ENCODE peak calls at places on chromosomes 6 and 20, in four cellular contexts. Y, T, F and I are unnamed samples.

GRCh38 chr20:25058051-25058796 is at the start of gene ACSS1:
- DNase-seq in Y (peak; percentile 62), T (no peak), F (peak; percentile 36), I (peak; percentile 62)

GRCh38 chr6:51057296-51057695 is 238.6 kb downstream of the TFAP2B start:
- DNase-seq in Y (no peak), T (no peak), F (no peak), I (no peak)

GRCh38 chr20:2599265-2600060 is 53.0 kb upstream of the NOP56 start:
- DNase-seq in Y (no peak), T (no peak), F (peak; percentile 17), I (no peak)

GRCh38 chr6:160057080-160057479 is 64.5 kb upstream of the SLC22A1 start:
- DNase-seq in Y (no peak), T (no peak), F (no peak), I (no peak)

GRCh38 chr20:11166716-11167115 is 492.9 kb upstream of the JAG1 start:
- DNase-seq in Y (no peak), T (no peak), F (no peak), I (no peak)

GRCh38 chr6:37093728-37094069 is 76.3 kb upstream of the PIM1 start:
- DNase-seq in Y (no peak), T (no peak), F (no peak), I (no peak)

GRCh38 chr20:51094221-51094620 is 71.3 kb upstream of the KCNG1 start:
- DNase-seq in Y (no peak), T (no peak), F (no peak), I (no peak)

GRCh38 chr20:33992145-33992922 is 1.4 kb upstream of the RALY start:
- DNase-seq in Y (no peak), T (no peak), F (no peak), I (no peak)

GRCh38 chr20:41145821-41146620 is 8.7 kb downstream of the PLCG1 start:
- DNase-seq in Y (no peak), T (no peak), F (no peak), I (no peak)

GRCh38 chr20:4820833-4821518 is 99.3 kb downstream of the PRND start:
- DNase-seq in Y (no peak), T (no peak), F (no peak), I (no peak)

GRCh38 chr6:138088307-138088744 is 18.9 kb downstream of the PERP start:
- DNase-seq in Y (no peak), T (peak; percentile 42), F (no peak), I (no peak)

GRCh38 chr6:156183678-156184077 is 593.5 kb upstream of the ARID1B start:
- DNase-seq in Y (no peak), T (no peak), F (no peak), I (no peak)

GRCh38 chr20:1001981-1002681 is at the start of gene RSPO4:
- DNase-seq in Y (no peak), T (no peak), F (peak; percentile 51), I (no peak)

GRCh38 chr6:70236304-70236703 is 66.6 kb downstream of the COL9A1 start:
- DNase-seq in Y (no peak), T (no peak), F (no peak), I (no peak)

GRCh38 chr6:73774311-73774766 is 78.3 kb downstream of the CD109 start:
- DNase-seq in Y (no peak), T (no peak), F (no peak), I (peak; percentile 9)

GRCh38 chr6:89357390-89357789 is 4.9 kb upstream of the UBE2J1 start:
- DNase-seq in Y (no peak), T (no peak), F (no peak), I (peak; percentile 87)

GRCh38 chr6:18439581-18439980 is 52.4 kb downstream of the RNF144B start:
- DNase-seq in Y (no peak), T (no peak), F (no peak), I (no peak)

GRCh38 chr6:43828711-43829110 is 58.7 kb downstream of the VEGFA start:
- DNase-seq in Y (peak; percentile 95), T (no peak), F (peak; percentile 35), I (no peak)

GRCh38 chr20:22453244-22454080 is 130.9 kb downstream of the FOXA2 start:
- DNase-seq in Y (peak; percentile 17), T (peak; percentile 70), F (no peak), I (no peak)

GRCh38 chr6:44390158-44390683 is 2.7 kb downstream of the CDC5L start:
- DNase-seq in Y (no peak), T (no peak), F (no peak), I (no peak)

GRCh38 chr6:20893415-20893814 is 359.2 kb downstream of the CDKAL1 start:
- DNase-seq in Y (no peak), T (no peak), F (no peak), I (no peak)

GRCh38 chr6:105893741-105894140 is 192.4 kb upstream of the PRDM1 start:
- DNase-seq in Y (no peak), T (no peak), F (no peak), I (no peak)

GRCh38 chr6:45959534-45960195 is 56.0 kb downstream of the CLIC5 start:
- DNase-seq in Y (no peak), T (no peak), F (no peak), I (no peak)

GRCh38 chr6:130547723-130548122 is 181.9 kb downstream of the TMEM200A start:
- DNase-seq in Y (no peak), T (no peak), F (no peak), I (no peak)

GRCh38 chr6:44662461-44663121 is 275.1 kb downstream of the CDC5L start:
- DNase-seq in Y (no peak), T (peak; percentile 15), F (peak; percentile 76), I (no peak)

GRCh38 chr6:137363805-137364138 is 130.4 kb downstream of the OLIG3 start:
- DNase-seq in Y (no peak), T (peak; percentile 44), F (no peak), I (no peak)

GRCh38 chr20:37235065-37235464 is 26.5 kb downstream of the GHRH start:
- DNase-seq in Y (no peak), T (no peak), F (no peak), I (no peak)

GRCh38 chr20:32140603-32141002 is 31.1 kb downstream of the TM9SF4 start:
- DNase-seq in Y (no peak), T (no peak), F (no peak), I (no peak)

GRCh38 chr6:3389390-3390167 is 67.3 kb downstream of the SLC22A23 start:
- DNase-seq in Y (no peak), T (no peak), F (no peak), I (no peak)

GRCh38 chr20:24100370-24101011 is 111.9 kb upstream of the GGTLC1 start:
- DNase-seq in Y (peak; percentile 30), T (peak; percentile 70), F (peak; percentile 50), I (no peak)

GRCh38 chr6:42108071-42108470 is 34.3 kb downstream of the C6orf132 start:
- DNase-seq in Y (no peak), T (no peak), F (no peak), I (no peak)
- TF ChIP-seq NR2C2 in Y (no peak), T (no peak), F (no peak), I (no peak)

GRCh38 chr6:146914563-146915483 is 289.4 kb upstream of the STXBP5 start:
- DNase-seq in Y (peak; percentile 66), T (no peak), F (no peak), I (no peak)

GRCh38 chr6:146915671-146916127 is 288.5 kb upstream of the STXBP5 start:
- DNase-seq in Y (no peak), T (no peak), F (no peak), I (no peak)

GRCh38 chr6:146912730-146913680 is 291.2 kb upstream of the STXBP5 start:
- DNase-seq in Y (no peak), T (no peak), F (no peak), I (no peak)

GRCh38 chr6:146911635-146912034 is 292.6 kb upstream of the STXBP5 start:
- DNase-seq in Y (no peak), T (no peak), F (no peak), I (no peak)

GRCh38 chr6:146913842-146914562 is 290.2 kb upstream of the STXBP5 start:
- DNase-seq in Y (peak; percentile 77), T (peak; percentile 33), F (peak; percentile 51), I (no peak)
- TF ChIP-seq NR2C2 in Y (no peak), T (no peak), F (no peak), I (no peak)

GRCh38 chr6:11368264-11368663 is 135.8 kb upstream of the NEDD9 start:
- DNase-seq in Y (no peak), T (peak; percentile 24), F (no peak), I (no peak)
- TF ChIP-seq NR2C2 in Y (no peak), T (no peak), F (no peak), I (no peak)

GRCh38 chr6:140156131-140156530 is 781.7 kb upstream of the CITED2 start:
- DNase-seq in Y (no peak), T (no peak), F (no peak), I (no peak)
- TF ChIP-seq NR2C2 in Y (no peak), T (no peak), F (no peak), I (no peak)

GRCh38 chr20:61113731-61114130 is 138.3 kb upstream of the CDH4 start:
- DNase-seq in Y (no peak), T (no peak), F (no peak), I (no peak)

GRCh38 chr20:61109221-61109805 is 142.7 kb upstream of the CDH4 start:
- DNase-seq in Y (no peak), T (no peak), F (no peak), I (no peak)

GRCh38 chr20:61115627-61116026 is 136.4 kb upstream of the CDH4 start:
- DNase-seq in Y (no peak), T (no peak), F (no peak), I (no peak)

GRCh38 chr20:61114776-61115175 is 137.3 kb upstream of the CDH4 start:
- DNase-seq in Y (no peak), T (no peak), F (no peak), I (no peak)

GRCh38 chr20:61112515-61112914 is 139.5 kb upstream of the CDH4 start:
- DNase-seq in Y (no peak), T (no peak), F (no peak), I (no peak)
- TF ChIP-seq NR2C2 in Y (no peak), T (no peak), F (no peak), I (no peak)

GRCh38 chr6:165986647-165987482 is 180.8 kb downstream of the TBXT start:
- DNase-seq in Y (no peak), T (no peak), F (peak; percentile 57), I (no peak)
- TF ChIP-seq NR2C2 in Y (no peak), T (no peak), F (no peak), I (no peak)

GRCh38 chr6:33607784-33608161 is 13.3 kb upstream of the ITPR3 start:
- DNase-seq in Y (no peak), T (peak; percentile 79), F (no peak), I (no peak)

GRCh38 chr6:33610057-33610456 is 11.1 kb upstream of the ITPR3 start:
- DNase-seq in Y (no peak), T (no peak), F (no peak), I (no peak)

GRCh38 chr6:33609019-33609418 is 12.1 kb upstream of the ITPR3 start:
- DNase-seq in Y (no peak), T (no peak), F (no peak), I (no peak)

GRCh38 chr6:33610779-33611421 is 10.2 kb upstream of the ITPR3 start:
- DNase-seq in Y (no peak), T (peak; percentile 76), F (no peak), I (no peak)

GRCh38 chr6:33609444-33610034 is 11.6 kb upstream of the ITPR3 start:
- DNase-seq in Y (no peak), T (no peak), F (no peak), I (no peak)
- TF ChIP-seq NR2C2 in Y (no peak), T (no peak), F (no peak), I (no peak)

GRCh38 chr6:145044606-145045275 is 690.6 kb downstream of the EPM2A start:
- DNase-seq in Y (no peak), T (no peak), F (no peak), I (no peak)
- TF ChIP-seq NR2C2 in Y (no peak), T (no peak), F (no peak), I (no peak)